ENCODE peak calls at places on chromosome 11, in seven cellular contexts. One of them, this sample, is unnamed.
A peak's percentile ranks its signal among the peaks of the same experiment; 100 is the strongest.

GRCh38 chr11:61522881-61523280 is 14.3 kb downstream of the LRRC10B start:
- DNase-seq in sigmoid colon: no peak
- DNase-seq in GM23248: no peak
- DNase-seq in iPS-NIHi11: no peak
- DNase-seq in lung: no peak
- DNase-seq in epithelial cell of esophagus: no peak
- DNase-seq in NCI-H1105 treated with DMSO at 0.1 percent for 48 hours: no peak
- DNase-seq in this sample: no peak

GRCh38 chr11:794013-794765 is 3.9 kb downstream of the SLC25A22 start:
- DNase-seq in sigmoid colon: no peak
- DNase-seq in GM23248: no peak
- DNase-seq in iPS-NIHi11: no peak
- DNase-seq in lung: no peak
- DNase-seq in epithelial cell of esophagus: no peak
- DNase-seq in NCI-H1105 treated with DMSO at 0.1 percent for 48 hours: no peak
- DNase-seq in this sample: no peak

GRCh38 chr11:14342906-14343305 is 16.1 kb downstream of the RRAS2 start:
- DNase-seq in sigmoid colon: no peak
- DNase-seq in GM23248: peak; percentile 39
- DNase-seq in iPS-NIHi11: no peak
- DNase-seq in lung: no peak
- DNase-seq in epithelial cell of esophagus: peak; percentile 32
- DNase-seq in NCI-H1105 treated with DMSO at 0.1 percent for 48 hours: no peak
- DNase-seq in this sample: no peak

GRCh38 chr11:12698049-12698448 is 23.8 kb downstream of the TEAD1 start:
- DNase-seq in sigmoid colon: no peak
- DNase-seq in GM23248: no peak
- DNase-seq in iPS-NIHi11: no peak
- DNase-seq in lung: no peak
- DNase-seq in epithelial cell of esophagus: no peak
- DNase-seq in NCI-H1105 treated with DMSO at 0.1 percent for 48 hours: no peak
- DNase-seq in this sample: no peak

GRCh38 chr11:2557381-2557780 is 112.6 kb downstream of the KCNQ1 start:
- DNase-seq in sigmoid colon: peak; percentile 9
- DNase-seq in GM23248: no peak
- DNase-seq in iPS-NIHi11: no peak
- DNase-seq in lung: no peak
- DNase-seq in epithelial cell of esophagus: no peak
- DNase-seq in NCI-H1105 treated with DMSO at 0.1 percent for 48 hours: no peak
- DNase-seq in this sample: no peak

GRCh38 chr11:13448876-13449275 is 14.1 kb downstream of the BTBD10 start:
- DNase-seq in sigmoid colon: peak; percentile 68
- DNase-seq in GM23248: peak; percentile 35
- DNase-seq in iPS-NIHi11: no peak
- DNase-seq in lung: no peak
- DNase-seq in epithelial cell of esophagus: no peak
- DNase-seq in NCI-H1105 treated with DMSO at 0.1 percent for 48 hours: no peak
- DNase-seq in this sample: peak; percentile 50

GRCh38 chr11:72684236-72684912 is 10.2 kb upstream of the PDE2A start:
- DNase-seq in sigmoid colon: peak; percentile 88
- DNase-seq in GM23248: peak; percentile 89
- DNase-seq in iPS-NIHi11: peak; percentile 90
- DNase-seq in lung: peak; percentile 63
- DNase-seq in epithelial cell of esophagus: peak; percentile 74
- DNase-seq in NCI-H1105 treated with DMSO at 0.1 percent for 48 hours: peak; percentile 12
- DNase-seq in this sample: peak; percentile 82

GRCh38 chr11:104650234-104650633 is 248.0 kb downstream of the CASP12 start:
- DNase-seq in sigmoid colon: no peak
- DNase-seq in GM23248: no peak
- DNase-seq in iPS-NIHi11: no peak
- DNase-seq in lung: no peak
- DNase-seq in epithelial cell of esophagus: no peak
- DNase-seq in NCI-H1105 treated with DMSO at 0.1 percent for 48 hours: no peak
- DNase-seq in this sample: no peak

GRCh38 chr11:25900814-25901213 is 431.1 kb upstream of the ANO3 start:
- DNase-seq in sigmoid colon: no peak
- DNase-seq in GM23248: no peak
- DNase-seq in iPS-NIHi11: no peak
- DNase-seq in lung: no peak
- DNase-seq in epithelial cell of esophagus: no peak
- DNase-seq in NCI-H1105 treated with DMSO at 0.1 percent for 48 hours: no peak
- DNase-seq in this sample: no peak

GRCh38 chr11:12508151-12508740 is 130.9 kb downstream of the PARVA start:
- DNase-seq in sigmoid colon: no peak
- DNase-seq in GM23248: peak; percentile 85
- DNase-seq in iPS-NIHi11: no peak
- DNase-seq in lung: no peak
- DNase-seq in epithelial cell of esophagus: no peak
- DNase-seq in NCI-H1105 treated with DMSO at 0.1 percent for 48 hours: no peak
- DNase-seq in this sample: no peak